ENCODE peak calls at places on chromosomes 3 and 15, in nine cellular contexts. D is left lung; H is glutamatergic neuron; I is RKO; S is mesothelial cell of epicardium; N is activated CD8-positive, alpha-beta memory T cell treated with anti-CD3 and anti-CD28 coated beads, Interleukin-2, amount 50 U/mL, for 48 hours; V is cerebellum; Q is renal cortical epithelial cell; T is Caki2. X is an unnamed sample.

GRCh38 chr3:94564247-94564646 is 501.4 kb downstream of the NSUN3 start:
- DNase-seq in D (no peak), H (no peak), I (no peak), S (no peak), N (no peak), V (no peak), Q (no peak), T (no peak), X (no peak)

GRCh38 chr3:130425484-130425883 is 80.0 kb downstream of the COL6A5 start:
- DNase-seq in D (no peak), H (no peak), I (no peak), S (no peak), N (no peak), V (no peak), Q (peak), T (peak), X (peak)

GRCh38 chr3:49015765-49016164 is 2.6 kb downstream of the DALRD3 start:
- DNase-seq in D (no peak), H (no peak), I (no peak), S (no peak), N (no peak), V (no peak), Q (no peak), T (no peak), X (no peak)

GRCh38 chr3:167228135-167228534 is 152.0 kb downstream of the ZBBX start:
- DNase-seq in D (no peak), H (no peak), I (peak), S (no peak), N (no peak), V (no peak), Q (peak), T (no peak), X (no peak)

GRCh38 chr15:77544162-77544561 is 88.5 kb downstream of the LINGO1 start:
- DNase-seq in D (peak), H (no peak), I (no peak), S (no peak), N (no peak), V (no peak), Q (no peak), T (no peak), X (no peak)

GRCh38 chr3:25663324-25664065 is 1.2 kb downstream of the TOP2B start:
- DNase-seq in D (no peak), H (peak), I (peak), S (no peak), N (no peak), V (peak), Q (peak), T (peak), X (peak)

GRCh38 chr3:6250167-6250566 is 610.7 kb upstream of the GRM7 start:
- DNase-seq in D (no peak), H (no peak), I (no peak), S (no peak), N (no peak), V (no peak), Q (no peak), T (no peak), X (no peak)

GRCh38 chr3:125148836-125149235 is 63.7 kb downstream of the SLC12A8 start:
- DNase-seq in D (no peak), H (no peak), I (no peak), S (no peak), N (no peak), V (no peak), Q (no peak), T (no peak), X (peak)

GRCh38 chr3:66622756-66623452 is 122.1 kb upstream of the LRIG1 start:
- DNase-seq in D (no peak), H (no peak), I (no peak), S (no peak), N (no peak), V (no peak), Q (no peak), T (no peak), X (no peak)

GRCh38 chr15:59309405-59309804 is 63.3 kb downstream of the MYO1E start:
- DNase-seq in D (no peak), H (no peak), I (no peak), S (no peak), N (no peak), V (no peak), Q (no peak), T (no peak), X (no peak)

GRCh38 chr3:159727506-159727905 is 261.1 kb upstream of the IL12A start:
- DNase-seq in D (no peak), H (no peak), I (no peak), S (no peak), N (no peak), V (no peak), Q (no peak), T (no peak), X (no peak)